ENCODE peak calls at places on chromosome 11, in four cellular contexts. X is SK-N-SH, W is A549, E is HepG2. M is an unnamed sample.

GRCh38 chr11:66002648-66003225 is 434 bp downstream of the BANF1 start:
- DNase-seq in W (peak; percentile 52), E (peak; percentile 45), X (no peak), M (no peak)

GRCh38 chr11:67630943-67631331 is 1.2 kb upstream of the NUDT8 start:
- DNase-seq in W (no peak), X (no peak), E (no peak), M (no peak)

GRCh38 chr11:100719809-100720221 is 32.7 kb downstream of the ARHGAP42 start:
- DNase-seq in X (no peak), W (peak; percentile 72), E (no peak), M (no peak)

GRCh38 chr11:86805873-86806310 is 5.5 kb downstream of the PRSS23 start:
- DNase-seq in E (no peak), X (no peak), W (no peak), M (peak; percentile 13)

GRCh38 chr11:122322369-122322768 is 206.4 kb upstream of the BLID start:
- DNase-seq in W (no peak), X (no peak), E (no peak), M (no peak)

GRCh38 chr11:17556999-17557398 is 9.9 kb downstream of the OTOG start:
- DNase-seq in W (no peak), E (no peak), X (no peak), M (no peak)

GRCh38 chr11:4886186-4886585 is 4.5 kb downstream of the OR51T1 start:
- DNase-seq in W (no peak), E (no peak), X (no peak), M (no peak)

GRCh38 chr11:61747389-61748285 is 4.8 kb upstream of the MYRF start:
- DNase-seq in X (peak; percentile 95), W (peak; percentile 79), E (peak; percentile 67), M (no peak)

GRCh38 chr11:45751430-45751829 is 53.5 kb upstream of the SLC35C1 start:
- DNase-seq in E (no peak), W (no peak), X (no peak), M (no peak)

GRCh38 chr11:122796128-122796717 is 42.1 kb upstream of the CRTAM start:
- DNase-seq in X (peak; percentile 43), W (peak; percentile 19), E (peak; percentile 9), M (no peak)

DNA sequence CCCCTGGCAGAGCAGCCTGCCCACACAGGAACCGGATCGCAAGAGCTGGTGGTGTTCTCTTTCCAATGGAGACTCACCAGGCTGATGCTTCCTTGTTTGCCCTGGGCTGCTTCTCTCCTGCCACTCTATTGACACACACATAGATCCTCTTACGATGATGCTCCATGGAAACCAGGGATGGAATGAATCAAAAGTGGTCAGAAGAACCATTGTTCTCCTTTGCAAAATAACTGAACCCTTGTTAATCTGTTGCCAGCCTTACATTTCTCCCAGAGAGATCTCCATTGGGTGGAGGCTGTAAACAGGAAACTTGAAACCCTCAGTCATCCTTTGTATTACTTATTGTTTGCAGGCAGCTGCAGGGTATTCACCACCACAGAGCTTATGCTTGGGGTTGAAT is 24.6 kb upstream of the LDLRAD3 start:
- DNase-seq in X (no peak), E (no peak), W (no peak), M (no peak)
- TF ChIP-seq PBX3 in X (no peak), E (no peak), W (no peak), M (no peak)

GRCh38 chr11:12148882-12149281 is 38.5 kb downstream of the MICAL2 start:
- DNase-seq in X (no peak), E (peak; percentile 73), W (no peak), M (no peak)
- TF ChIP-seq PBX3 in X (no peak), E (no peak), W (no peak), M (no peak)

DNA sequence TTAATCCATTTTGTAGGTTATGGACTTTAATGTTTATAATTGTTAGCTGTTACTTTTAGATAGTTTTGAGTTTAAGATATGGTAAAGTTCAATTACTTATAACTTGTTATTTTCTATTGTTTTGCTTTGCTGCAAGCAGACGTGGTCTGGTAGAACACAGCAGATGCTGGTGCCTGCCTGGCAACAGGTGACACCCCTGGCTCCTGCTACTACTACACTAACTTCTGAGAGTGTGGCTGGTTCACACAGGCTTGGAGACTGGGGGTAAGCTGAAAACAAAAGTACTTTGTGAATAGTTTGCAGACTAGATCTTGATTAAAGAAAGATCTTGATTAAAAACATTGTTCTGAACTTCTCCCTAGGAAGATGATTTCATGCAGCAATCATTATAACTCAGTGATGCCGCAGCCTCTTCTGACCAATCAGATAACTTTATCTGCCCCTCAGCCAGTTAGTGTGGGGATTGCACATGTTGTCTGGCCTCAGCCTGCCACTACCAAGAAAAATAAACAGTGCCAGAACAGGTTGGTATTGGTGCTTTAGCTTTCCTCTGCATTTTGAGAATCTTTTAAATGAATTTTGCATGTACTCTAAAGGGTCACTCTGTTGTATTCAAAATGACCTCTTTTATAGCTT is 90.4 kb downstream of the HIPK3 start:
- DNase-seq in X (peak; percentile 11), E (no peak), W (no peak), M (no peak)
- TF ChIP-seq PBX3 in X (no peak), E (no peak), W (no peak), M (no peak)

GRCh38 chr11:1514349-1515061 is 27.9 kb upstream of the MOB2 start:
- DNase-seq in W (no peak), E (no peak), X (peak; percentile 14), M (no peak)
- TF ChIP-seq PBX3 in W (no peak), E (no peak), X (no peak), M (no peak)

GRCh38 chr11:64858467-64859401 is 14.3 kb upstream of the CDC42BPG start:
- DNase-seq in X (no peak), W (no peak), E (no peak), M (no peak)
- TF ChIP-seq PBX3 in X (no peak), W (no peak), E (no peak), M (peak; percentile 71)

GRCh38 chr11:2156416-2157182 is 4.4 kb downstream of the INS start:
- DNase-seq in W (peak; percentile 62), E (peak; percentile 42), X (peak; percentile 96), M (no peak)

GRCh38 chr11:2155511-2155910 is 5.5 kb downstream of the INS start:
- DNase-seq in X (no peak), W (no peak), E (no peak), M (no peak)

GRCh38 chr11:2158291-2158737 is 2.7 kb downstream of the INS start:
- DNase-seq in E (no peak), X (no peak), W (no peak), M (no peak)

GRCh38 chr11:2158966-2159365 is 2.0 kb downstream of the INS start:
- DNase-seq in W (no peak), X (no peak), E (no peak), M (no peak)

DNA sequence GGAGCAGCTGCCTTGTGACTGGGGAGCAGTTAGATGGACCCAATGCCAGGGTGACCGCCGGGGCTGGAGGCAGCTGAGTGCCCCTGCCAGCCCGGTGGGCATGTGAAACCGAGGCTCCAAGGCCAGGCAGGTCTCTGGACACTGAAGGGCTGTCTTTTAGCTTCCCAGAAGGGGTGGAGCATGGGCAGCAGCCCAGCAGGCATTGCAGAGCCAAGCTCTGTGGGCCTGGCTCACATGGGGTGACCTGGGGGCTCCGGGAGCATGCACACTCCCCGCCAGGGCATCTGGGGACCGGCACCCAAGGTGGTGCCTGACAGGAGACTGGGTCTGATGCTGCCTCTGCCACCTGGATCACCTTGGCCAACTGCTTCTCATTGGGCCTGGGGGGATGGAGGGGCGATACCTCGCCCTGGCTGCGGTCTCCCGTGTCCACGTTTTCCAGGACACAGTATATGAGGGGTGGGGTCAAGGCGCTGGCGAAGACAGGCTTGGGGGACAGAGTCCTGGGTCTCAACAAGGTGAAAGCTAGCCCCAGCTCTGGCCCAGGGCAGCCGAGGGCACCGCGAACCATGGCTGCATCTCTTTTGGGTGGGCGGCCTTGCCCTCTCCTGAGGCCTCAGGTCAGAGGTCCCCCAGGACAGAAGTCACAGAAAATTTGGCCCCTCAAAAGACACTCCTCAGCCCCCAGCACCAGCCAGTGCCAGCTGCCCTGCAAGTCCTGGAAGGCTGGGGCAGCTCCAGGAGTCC is 3.5 kb downstream of the INS start:
- DNase-seq in X (no peak), W (no peak), E (no peak), M (no peak)
- TF ChIP-seq PBX3 in X (no peak), W (no peak), E (no peak), M (no peak)

DNA sequence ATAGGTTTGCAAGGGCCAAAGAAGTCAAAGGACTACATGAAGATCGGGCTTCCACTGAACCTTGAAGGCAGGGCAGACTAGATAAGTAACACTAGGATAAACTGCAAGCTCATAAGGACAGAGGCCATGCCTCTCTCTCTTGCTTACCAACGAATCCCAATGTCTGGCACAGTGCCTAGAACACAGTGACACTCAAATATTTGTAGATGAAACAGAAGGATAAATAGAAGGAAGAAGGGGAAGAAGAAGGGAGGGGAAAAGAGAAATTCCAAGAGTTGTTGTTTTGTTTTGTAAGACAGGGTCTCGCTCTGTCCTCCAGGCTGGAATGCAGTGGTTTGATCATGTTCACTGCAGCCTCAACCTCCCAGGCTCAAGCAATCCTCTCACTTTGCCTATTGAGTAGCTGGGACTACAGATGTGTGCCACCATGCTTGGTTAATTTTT is 26.9 kb downstream of the SIK3 start:
- DNase-seq in W (peak; percentile 89), X (no peak), E (peak; percentile 84), M (no peak)
- TF ChIP-seq PBX3 in W (no peak), X (no peak), E (no peak), M (no peak)

GRCh38 chr11:76756341-76756771 is 26.8 kb upstream of the TSKU start:
- DNase-seq in W (no peak), X (peak; percentile 44), E (no peak), M (no peak)
- TF ChIP-seq PBX3 in W (no peak), X (no peak), E (no peak), M (no peak)

DNA sequence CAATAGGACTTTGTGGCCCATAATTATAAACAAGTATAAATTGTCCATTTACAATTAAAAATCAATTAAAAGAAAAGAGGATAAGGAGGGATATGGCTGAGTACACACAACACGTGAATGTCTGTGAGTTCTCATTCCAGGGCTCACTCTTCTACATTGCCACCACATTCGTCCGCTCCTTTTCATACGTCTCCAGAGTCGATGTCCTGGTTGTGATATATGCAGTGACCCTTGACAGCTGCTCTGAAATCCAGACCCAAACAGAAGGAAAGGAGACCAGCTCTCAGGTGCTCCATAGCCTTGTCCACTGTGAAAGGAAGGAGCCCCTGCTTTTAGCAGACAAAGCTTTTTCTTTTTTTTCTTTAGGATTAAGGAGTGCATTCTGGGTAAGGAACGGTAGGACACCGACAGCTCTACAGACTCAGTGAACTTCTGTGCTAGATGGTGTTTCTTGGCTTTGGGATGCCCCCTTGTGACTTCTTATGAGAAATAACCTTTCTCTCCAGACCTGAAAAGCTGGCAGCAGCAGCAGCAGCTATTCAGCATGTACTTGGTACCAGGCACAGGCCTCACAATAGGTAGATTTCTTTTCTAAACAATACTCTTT is 19.7 kb upstream of the DNAJB13 start:
- DNase-seq in W (peak; percentile 87), X (peak; percentile 64), E (peak; percentile 50), M (no peak)
- TF ChIP-seq PBX3 in W (no peak), X (no peak), E (no peak), M (no peak)

GRCh38 chr11:77560605-77561004 is 29.1 kb upstream of the AQP11 start:
- DNase-seq in X (no peak), W (peak; percentile 43), E (peak; percentile 6), M (no peak)
- TF ChIP-seq PBX3 in X (no peak), W (no peak), E (no peak), M (no peak)

M was measured in GM12878.